ENCODE peak calls at places on chromosome 1, in five cellular contexts. J is stomach, K is LNCaP clone FGC, O is endothelial cell of umbilical vein, N is caudate nucleus. Z is an unnamed sample.

GRCh38 chr1:160885080-160885479 is at the start of gene ITLN1:
- DNase-seq in J (no peak), K (no peak), O (no peak), N (no peak), Z (no peak)

GRCh38 chr1:174262747-174263241 is 103.5 kb downstream of the RABGAP1L start:
- DNase-seq in J (no peak), K (peak; percentile 32), O (peak; percentile 68), N (no peak), Z (peak; percentile 82)

GRCh38 chr1:246773213-246773641 is 49.0 kb downstream of the SCCPDH start:
- DNase-seq in J (no peak), K (no peak), O (no peak), N (no peak), Z (no peak)

GRCh38 chr1:5990913-5991783 is 1.1 kb downstream of the NPHP4 start:
- DNase-seq in J (peak; percentile 35), K (no peak), O (peak; percentile 33), N (no peak), Z (no peak)

GRCh38 chr1:22739648-22740385 is 29.2 kb downstream of the EPHB2 start:
- DNase-seq in J (no peak), K (no peak), O (peak; percentile 81), N (no peak), Z (no peak)

GRCh38 chr1:23291706-23292105 is 52.4 kb downstream of the HNRNPR start:
- DNase-seq in J (no peak), K (no peak), O (peak; percentile 54), N (no peak), Z (no peak)

GRCh38 chr1:206504363-206504713 is 3.0 kb upstream of the RASSF5 start:
- DNase-seq in J (no peak), K (no peak), O (no peak), N (no peak), Z (no peak)

GRCh38 chr1:119531606-119532323 is 24.8 kb downstream of the HSD3B1 start:
- DNase-seq in J (no peak), K (no peak), O (no peak), N (no peak), Z (no peak)

GRCh38 chr1:156599811-156600210 is 1.5 kb downstream of the GPATCH4 start:
- DNase-seq in J (no peak), K (no peak), O (no peak), N (no peak), Z (no peak)